ENCODE peak calls at places on chromosomes 4 and X, in five cellular contexts. B is colonic mucosa, S is SIG-M5, G is head of caudate nucleus, M is D721Med. J is an unnamed sample.

GRCh38 chrX:106726485-106727437 is at the start of gene RNF128:
- DNase-seq in B (peak; percentile 77), S (no peak), G (peak; percentile 61), M (no peak), J (peak; percentile 42)

GRCh38 chrX:76183289-76184057 is 10.6 kb downstream of the PBDC1 start:
- DNase-seq in B (no peak), S (no peak), G (no peak), M (no peak), J (no peak)

GRCh38 chr4:122539861-122540465 is 80.9 kb downstream of the IL21 start:
- DNase-seq in B (no peak), S (no peak), G (no peak), M (no peak), J (no peak)

GRCh38 chr4:159487284-159487747 is 384.4 kb downstream of the RAPGEF2 start:
- DNase-seq in B (peak; percentile 33), S (peak; percentile 2), G (peak; percentile 71), M (no peak), J (no peak)

GRCh38 chrX:25858273-25858880 is 279.8 kb upstream of the MAGEB18 start:
- DNase-seq in B (no peak), S (no peak), G (no peak), M (no peak), J (no peak)

GRCh38 chr4:132572210-132572609 is 576.9 kb upstream of the PCDH10 start:
- DNase-seq in B (no peak), S (no peak), G (no peak), M (no peak), J (no peak)

GRCh38 chr4:184457530-184458249 is 16.7 kb downstream of the IRF2 start:
- DNase-seq in B (no peak), S (no peak), G (peak; percentile 14), M (no peak), J (no peak)

GRCh38 chrX:20212486-20213089 is 54.1 kb downstream of the RPS6KA3 start:
- DNase-seq in B (no peak), S (no peak), G (no peak), M (no peak), J (no peak)

GRCh38 chr4:142379277-142380051 is 466.6 kb downstream of the INPP4B start:
- DNase-seq in B (no peak), S (no peak), G (no peak), M (no peak), J (no peak)

GRCh38 chr4:4613641-4614286 is 71.9 kb upstream of the STX18 start:
- DNase-seq in B (no peak), S (no peak), G (no peak), M (no peak), J (no peak)

GRCh38 chr4:25861422-25861926 is 1.3 kb downstream of the SEL1L3 start:
- DNase-seq in B (no peak), S (no peak), G (no peak), M (no peak), J (no peak)

GRCh38 chrX:122913134-122913533 is 270.9 kb upstream of the GRIA3 start:
- DNase-seq in B (no peak), S (no peak), G (no peak), M (no peak), J (no peak)